ENCODE peak calls at places on chromosomes 7 and 10, in six cellular contexts. One of them, this sample, is unnamed.
A peak's percentile ranks its signal among the peaks of the same experiment; 100 is the strongest.

GRCh38 chr10:33186150-33186549 is 148.3 kb downstream of the NRP1 start:
- DNase-seq in Panc1: no peak
- DNase-seq in GM23248: no peak
- DNase-seq in CD8-positive, alpha-beta memory T cell: no peak
- DNase-seq in psoas muscle: no peak
- DNase-seq in SJSA1: no peak
- DNase-seq in this sample: no peak

GRCh38 chr7:104241135-104241534 is 33.3 kb upstream of the ORC5 start:
- DNase-seq in GM23248: no peak
- DNase-seq in psoas muscle: no peak
- DNase-seq in SJSA1: no peak
- DNase-seq in Panc1: no peak
- DNase-seq in CD8-positive, alpha-beta memory T cell: no peak
- DNase-seq in this sample: no peak

GRCh38 chr7:30678805-30679204 is 3.5 kb downstream of the CRHR2 start:
- DNase-seq in Panc1: no peak
- DNase-seq in CD8-positive, alpha-beta memory T cell: no peak
- DNase-seq in GM23248: no peak
- DNase-seq in psoas muscle: no peak
- DNase-seq in SJSA1: no peak
- DNase-seq in this sample: no peak

GRCh38 chr10:72274730-72275350 is 1.1 kb downstream of the DDIT4 start:
- DNase-seq in SJSA1: no peak
- DNase-seq in Panc1: no peak
- DNase-seq in GM23248: peak; percentile 82
- DNase-seq in CD8-positive, alpha-beta memory T cell: peak; percentile 80
- DNase-seq in psoas muscle: peak; percentile 93
- DNase-seq in this sample: peak; percentile 88

GRCh38 chr10:123021517-123021916 is 12.7 kb downstream of the ACADSB start:
- DNase-seq in CD8-positive, alpha-beta memory T cell: no peak
- DNase-seq in psoas muscle: no peak
- DNase-seq in SJSA1: no peak
- DNase-seq in Panc1: no peak
- DNase-seq in GM23248: peak; percentile 32
- DNase-seq in this sample: peak; percentile 20

GRCh38 chr7:118312051-118312450 is 87.5 kb downstream of the ANKRD7 start:
- DNase-seq in SJSA1: no peak
- DNase-seq in GM23248: no peak
- DNase-seq in psoas muscle: no peak
- DNase-seq in Panc1: no peak
- DNase-seq in CD8-positive, alpha-beta memory T cell: no peak
- DNase-seq in this sample: no peak

GRCh38 chr10:18699849-18700554 is 40.8 kb downstream of the ARL5B start:
- DNase-seq in SJSA1: no peak
- DNase-seq in psoas muscle: no peak
- DNase-seq in CD8-positive, alpha-beta memory T cell: no peak
- DNase-seq in GM23248: no peak
- DNase-seq in Panc1: no peak
- DNase-seq in this sample: no peak

GRCh38 chr10:58412502-58412961 is 27.3 kb downstream of the TFAM start:
- DNase-seq in SJSA1: peak; percentile 62
- DNase-seq in psoas muscle: no peak
- DNase-seq in Panc1: no peak
- DNase-seq in GM23248: peak; percentile 88
- DNase-seq in CD8-positive, alpha-beta memory T cell: no peak
- DNase-seq in this sample: no peak

GRCh38 chr10:49647985-49648795 is 31.3 kb upstream of the C10orf53 start:
- DNase-seq in SJSA1: peak; percentile 26
- DNase-seq in psoas muscle: no peak
- DNase-seq in CD8-positive, alpha-beta memory T cell: no peak
- DNase-seq in GM23248: no peak
- DNase-seq in Panc1: no peak
- DNase-seq in this sample: no peak

GRCh38 chr7:100745184-100745583 is 11.8 kb downstream of the ZAN start:
- DNase-seq in Panc1: no peak
- DNase-seq in GM23248: peak; percentile 83
- DNase-seq in SJSA1: peak; percentile 66
- DNase-seq in CD8-positive, alpha-beta memory T cell: no peak
- DNase-seq in psoas muscle: no peak
- DNase-seq in this sample: no peak

GRCh38 chr10:60911216-60911615 is 32.8 kb downstream of the RHOBTB1 start:
- DNase-seq in GM23248: no peak
- DNase-seq in psoas muscle: peak; percentile 64
- DNase-seq in SJSA1: no peak
- DNase-seq in CD8-positive, alpha-beta memory T cell: no peak
- DNase-seq in Panc1: no peak
- DNase-seq in this sample: no peak

GRCh38 chr10:94287331-94287730 is 75.4 kb downstream of the NOC3L start:
- DNase-seq in GM23248: peak; percentile 12
- DNase-seq in Panc1: no peak
- DNase-seq in CD8-positive, alpha-beta memory T cell: no peak
- DNase-seq in psoas muscle: no peak
- DNase-seq in SJSA1: peak; percentile 67
- DNase-seq in this sample: no peak

GRCh38 chr7:43431020-43431595 is 151.8 kb upstream of the STK17A start:
- DNase-seq in SJSA1: no peak
- DNase-seq in Panc1: no peak
- DNase-seq in GM23248: peak; percentile 33
- DNase-seq in CD8-positive, alpha-beta memory T cell: no peak
- DNase-seq in psoas muscle: no peak
- DNase-seq in this sample: no peak

GRCh38 chr10:6052247-6053221 is 9.6 kb downstream of the IL2RA start:
- DNase-seq in psoas muscle: no peak
- DNase-seq in Panc1: no peak
- DNase-seq in SJSA1: peak; percentile 35
- DNase-seq in CD8-positive, alpha-beta memory T cell: peak; percentile 65
- DNase-seq in GM23248: no peak
- DNase-seq in this sample: peak; percentile 57

GRCh38 chr7:86951895-86952294 is 107.6 kb downstream of the ELAPOR2 start:
- DNase-seq in CD8-positive, alpha-beta memory T cell: no peak
- DNase-seq in SJSA1: no peak
- DNase-seq in GM23248: no peak
- DNase-seq in psoas muscle: no peak
- DNase-seq in Panc1: no peak
- DNase-seq in this sample: no peak

GRCh38 chr7:24290004-24290641 is 6.1 kb downstream of the NPY start:
- DNase-seq in psoas muscle: no peak
- DNase-seq in GM23248: peak; percentile 28
- DNase-seq in Panc1: peak; percentile 36
- DNase-seq in CD8-positive, alpha-beta memory T cell: peak; percentile 17
- DNase-seq in SJSA1: no peak
- DNase-seq in this sample: no peak

GRCh38 chr10:71213761-71214440 is 1.5 kb downstream of the UNC5B start:
- DNase-seq in SJSA1: no peak
- DNase-seq in GM23248: peak; percentile 85
- DNase-seq in psoas muscle: no peak
- DNase-seq in Panc1: no peak
- DNase-seq in CD8-positive, alpha-beta memory T cell: no peak
- DNase-seq in this sample: no peak

GRCh38 chr7:128735433-128735832 is 3.7 kb upstream of the CALU start:
- DNase-seq in CD8-positive, alpha-beta memory T cell: no peak
- DNase-seq in GM23248: no peak
- DNase-seq in Panc1: no peak
- DNase-seq in psoas muscle: no peak
- DNase-seq in SJSA1: no peak
- DNase-seq in this sample: no peak

GRCh38 chr10:90047243-90047729 is 345.9 kb downstream of the KIF20B start:
- DNase-seq in CD8-positive, alpha-beta memory T cell: no peak
- DNase-seq in SJSA1: no peak
- DNase-seq in psoas muscle: no peak
- DNase-seq in Panc1: no peak
- DNase-seq in GM23248: no peak
- DNase-seq in this sample: no peak

DNA sequence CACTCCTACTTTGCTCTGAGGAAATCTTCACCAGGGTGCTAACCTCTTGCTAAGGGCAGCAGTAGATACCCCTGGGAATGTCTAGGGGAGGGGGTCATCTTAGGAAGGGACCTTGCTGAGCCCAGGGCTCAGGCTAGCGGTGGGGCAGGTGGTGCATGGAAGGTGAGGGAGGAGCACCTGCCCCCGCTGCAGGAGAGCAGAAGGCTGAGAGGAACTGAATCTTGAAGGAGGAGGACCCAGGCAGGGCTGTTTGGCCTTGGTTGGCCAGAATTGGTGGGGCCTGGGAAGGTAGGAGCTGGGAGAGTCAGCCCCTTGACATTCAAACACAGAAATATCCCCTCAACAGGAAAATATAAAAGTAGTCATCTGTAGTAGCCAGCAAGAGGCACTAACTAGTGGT is 7.0 kb downstream of the CALHM3 start:
- DNase-seq in CD8-positive, alpha-beta memory T cell: no peak
- DNase-seq in Panc1: no peak
- DNase-seq in GM23248: no peak
- DNase-seq in psoas muscle: peak; percentile 38
- DNase-seq in SJSA1: no peak
- DNase-seq in this sample: no peak
- H3K4me3 ChIP-seq in CD8-positive, alpha-beta memory T cell: no peak overlapping the region
- H3K4me3 ChIP-seq in Panc1: no peak overlapping the region
- H3K4me3 ChIP-seq in GM23248: no peak overlapping the region
- H3K4me3 ChIP-seq in psoas muscle: no peak overlapping the region
- H3K4me3 ChIP-seq in SJSA1: no peak overlapping the region
- H3K4me3 ChIP-seq in this sample: no peak overlapping the region

GRCh38 chr7:17301491-17302101 is 3.1 kb downstream of the AHR start:
- DNase-seq in SJSA1: no peak
- DNase-seq in CD8-positive, alpha-beta memory T cell: peak; percentile 40
- DNase-seq in GM23248: peak; percentile 73
- DNase-seq in psoas muscle: no peak
- DNase-seq in Panc1: no peak
- DNase-seq in this sample: no peak
- H3K4me1 ChIP-seq in SJSA1: peaks cover 42% of the 10 kb centered on the region
- H3K4me1 ChIP-seq in CD8-positive, alpha-beta memory T cell: peaks cover 48% of the 10 kb centered on the region
- H3K4me1 ChIP-seq in GM23248: peaks cover 59% of the 10 kb centered on the region
- H3K4me1 ChIP-seq in psoas muscle: no peaks in the 10 kb centered on the region
- H3K4me1 ChIP-seq in Panc1: peaks cover 52% of the 10 kb centered on the region
- H3K4me1 ChIP-seq in this sample: peaks cover 26% of the 10 kb centered on the region

GRCh38 chr7:65387893-65388292 is 14.2 kb downstream of the ZNF92 start:
- DNase-seq in GM23248: no peak
- DNase-seq in psoas muscle: no peak
- DNase-seq in CD8-positive, alpha-beta memory T cell: no peak
- DNase-seq in SJSA1: no peak
- DNase-seq in Panc1: no peak
- DNase-seq in this sample: no peak

DNA sequence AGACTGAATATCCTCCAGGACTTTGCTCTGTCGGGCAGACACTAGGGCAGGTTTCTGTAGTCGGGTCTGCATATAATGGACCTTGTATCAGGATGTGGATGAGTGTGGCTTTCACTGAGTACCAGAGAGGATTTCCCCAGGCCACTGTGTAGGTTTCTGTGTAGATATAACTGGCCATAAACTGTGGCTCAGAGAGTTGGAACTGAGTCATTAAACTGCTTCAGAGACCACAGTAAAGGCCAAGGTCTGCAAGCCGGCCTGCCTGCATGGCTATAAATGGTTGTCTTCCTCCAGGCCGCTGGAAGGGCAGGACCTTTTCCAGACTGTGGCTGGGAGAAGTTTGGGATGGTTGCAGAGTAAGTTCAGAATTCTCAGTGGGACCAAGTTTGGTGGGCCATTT is 16.9 kb downstream of the ZNF92 start:
- DNase-seq in SJSA1: no peak
- DNase-seq in Panc1: no peak
- DNase-seq in GM23248: no peak
- DNase-seq in psoas muscle: no peak
- DNase-seq in CD8-positive, alpha-beta memory T cell: no peak
- DNase-seq in this sample: no peak
- H3K36me3 ChIP-seq in SJSA1: peaks cover 30% of the 10 kb centered on the region
- H3K36me3 ChIP-seq in Panc1: no peaks in the 10 kb centered on the region
- H3K36me3 ChIP-seq in GM23248: peaks cover 3% of the 10 kb centered on the region
- H3K36me3 ChIP-seq in psoas muscle: no peaks in the 10 kb centered on the region
- H3K36me3 ChIP-seq in CD8-positive, alpha-beta memory T cell: peaks cover 7% of the 10 kb centered on the region
- H3K36me3 ChIP-seq in this sample: no peaks in the 10 kb centered on the region

DNA sequence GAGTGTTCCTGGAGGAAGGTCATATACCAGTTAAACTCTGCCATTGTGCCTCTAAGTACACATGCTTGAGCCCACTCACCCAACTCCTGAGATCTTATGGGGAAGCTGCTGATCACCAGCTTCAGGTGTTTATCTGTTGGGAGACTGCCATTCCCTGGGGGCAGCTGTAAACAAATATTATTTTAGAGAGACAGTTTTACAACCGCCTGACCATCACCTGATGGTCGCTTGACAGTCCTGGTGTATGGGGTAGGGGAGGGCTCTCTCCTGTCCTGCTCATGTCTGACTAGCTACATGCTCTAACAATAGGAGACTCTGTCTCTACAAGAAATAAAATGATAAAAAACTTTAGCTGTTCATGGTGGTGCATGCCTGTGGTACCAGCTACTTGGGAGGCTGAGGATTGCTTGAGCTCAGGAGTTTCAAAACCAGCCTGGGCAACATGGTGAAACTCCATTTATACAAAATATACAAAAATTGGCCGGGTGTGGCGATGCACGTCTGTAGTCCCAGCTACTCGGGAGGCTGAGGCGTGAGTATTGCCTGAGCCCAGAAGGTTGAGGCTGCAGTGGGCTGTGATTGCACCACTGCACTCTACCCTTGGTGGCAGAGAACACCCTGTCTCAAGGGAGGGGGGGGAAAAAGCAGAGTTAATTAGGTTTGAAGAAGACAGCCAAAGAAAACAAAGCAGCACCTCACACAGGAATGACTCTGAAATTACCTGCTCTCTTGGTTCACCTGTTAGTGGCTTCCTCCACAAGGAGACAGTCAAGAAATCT is 109.8 kb downstream of the EEPD1 start:
- DNase-seq in GM23248: no peak
- DNase-seq in psoas muscle: no peak
- DNase-seq in Panc1: no peak
- DNase-seq in SJSA1: no peak
- DNase-seq in CD8-positive, alpha-beta memory T cell: no peak
- DNase-seq in this sample: no peak
- H3K4me3 ChIP-seq in GM23248: no peak overlapping the region
- H3K4me3 ChIP-seq in psoas muscle: no peak overlapping the region
- H3K4me3 ChIP-seq in Panc1: no peak overlapping the region
- H3K4me3 ChIP-seq in SJSA1: no peak overlapping the region
- H3K4me3 ChIP-seq in CD8-positive, alpha-beta memory T cell: no peak overlapping the region
- H3K4me3 ChIP-seq in this sample: no peak overlapping the region

DNA sequence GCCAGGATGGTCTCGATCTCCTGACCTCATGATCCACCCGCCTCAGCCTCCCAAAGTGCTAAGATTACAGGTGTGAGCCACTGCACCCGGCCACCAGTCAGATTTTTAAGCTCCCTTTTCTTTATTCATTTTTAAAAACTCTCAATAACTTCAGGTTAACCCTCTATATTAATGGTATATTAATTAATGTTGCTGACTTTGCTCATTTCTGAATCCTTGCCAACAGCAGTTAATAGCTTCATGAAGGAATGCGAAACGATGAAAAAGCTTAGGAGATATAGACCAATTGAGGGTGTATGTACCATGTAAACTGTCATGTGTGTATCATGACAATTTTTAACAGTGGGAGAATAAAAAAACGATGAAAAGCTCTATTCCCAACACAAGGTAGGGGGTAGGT is 27.5 kb downstream of the PNPLA8 start:
- DNase-seq in psoas muscle: no peak
- DNase-seq in Panc1: no peak
- DNase-seq in SJSA1: no peak
- DNase-seq in GM23248: no peak
- DNase-seq in CD8-positive, alpha-beta memory T cell: no peak
- DNase-seq in this sample: no peak
- H3K4me1 ChIP-seq in psoas muscle: no peaks in the 10 kb centered on the region
- H3K4me1 ChIP-seq in Panc1: no peaks in the 10 kb centered on the region
- H3K4me1 ChIP-seq in SJSA1: no peaks in the 10 kb centered on the region
- H3K4me1 ChIP-seq in GM23248: peaks cover 4% of the 10 kb centered on the region
- H3K4me1 ChIP-seq in CD8-positive, alpha-beta memory T cell: no peaks in the 10 kb centered on the region
- H3K4me1 ChIP-seq in this sample: no peaks in the 10 kb centered on the region